ENCODE peak calls at places on chromosome 2, in nine cellular contexts. Y, L, D, P, V, X, B, S and K are unnamed samples.

GRCh38 chr2:53770264-53770663 is 2.7 kb downstream of the CHAC2 start:
- DNase-seq in X (peak), L (no peak), D (no peak), V (no peak), B (no peak), P (no peak), S (no peak), Y (no peak), K (no peak)

GRCh38 chr2:239113164-239113563 is 265.3 kb downstream of the TWIST2 start:
- DNase-seq in S (no peak), P (peak), V (no peak), X (no peak), L (peak), B (no peak), D (peak), Y (no peak), K (peak)

GRCh38 chr2:113179446-113180045 is 5.8 kb downstream of the PSD4 start:
- DNase-seq in D (no peak), L (no peak), V (no peak), S (no peak), Y (peak), X (no peak), P (no peak), B (no peak), K (no peak)

GRCh38 chr2:45820048-45820447 is 168.6 kb downstream of the PRKCE start:
- DNase-seq in D (no peak), B (no peak), L (no peak), S (no peak), Y (no peak), X (no peak), P (no peak), V (no peak), K (no peak)

GRCh38 chr2:226656367-226656766 is 143.3 kb downstream of the IRS1 start:
- DNase-seq in S (no peak), L (peak), B (no peak), X (no peak), D (no peak), V (no peak), Y (no peak), P (no peak), K (peak)

GRCh38 chr2:195312662-195313061 is 344.4 kb upstream of the SLC39A10 start:
- DNase-seq in B (no peak), S (no peak), X (no peak), V (no peak), L (no peak), D (no peak), P (no peak), Y (no peak), K (peak)

GRCh38 chr2:63880603-63881002 is 38.9 kb downstream of the UGP2 start:
- DNase-seq in V (no peak), L (no peak), B (no peak), D (no peak), X (no peak), Y (no peak), P (no peak), S (no peak), K (no peak)

GRCh38 chr2:138324068-138324771 is 177.3 kb upstream of the SPOPL start:
- DNase-seq in P (no peak), L (no peak), S (no peak), B (no peak), Y (no peak), X (peak), D (no peak), V (no peak), K (no peak)

GRCh38 chr2:76320716-76321115 is 610.0 kb upstream of the GCFC2 start:
- DNase-seq in X (no peak), B (no peak), D (no peak), P (no peak), L (no peak), Y (no peak), V (no peak), S (no peak), K (no peak)

GRCh38 chr2:96788393-96789244 is 27.4 kb upstream of the CNNM3 start:
- DNase-seq in X (no peak), S (no peak), Y (peak), P (no peak), D (peak), L (no peak), B (no peak), V (peak), K (peak)

GRCh38 chr2:27216416-27217137 is 592 bp upstream of the CAD start:
- DNase-seq in S (no peak), X (no peak), B (no peak), L (no peak), P (no peak), D (no peak), V (no peak), Y (no peak), K (no peak)

GRCh38 chr2:174325932-174326879 is 8.5 kb upstream of the SP9 start:
- DNase-seq in V (no peak), D (peak), P (peak), L (peak), S (no peak), X (no peak), B (peak), Y (peak), K (peak)

GRCh38 chr2:171165967-171166327 is 5.3 kb upstream of the TLK1 start:
- DNase-seq in L (no peak), D (no peak), B (no peak), X (no peak), P (no peak), S (no peak), V (no peak), Y (no peak), K (no peak)

GRCh38 chr2:126664234-126664633 is 8.3 kb downstream of the GYPC start:
- DNase-seq in L (no peak), Y (no peak), D (peak), B (no peak), V (no peak), S (no peak), P (no peak), X (no peak), K (no peak)

GRCh38 chr2:29688429-29688828 is 233.0 kb downstream of the ALK start:
- DNase-seq in B (no peak), Y (no peak), L (no peak), X (no peak), P (no peak), S (no peak), D (no peak), V (no peak), K (no peak)

GRCh38 chr2:124261456-124261855 is 236.4 kb downstream of the CNTNAP5 start:
- DNase-seq in S (no peak), V (no peak), D (no peak), P (no peak), L (no peak), X (no peak), Y (no peak), B (no peak), K (no peak)

GRCh38 chr2:40341198-40341597 is 110.7 kb downstream of the SLC8A1 start:
- DNase-seq in L (no peak), D (no peak), P (no peak), B (no peak), Y (no peak), V (no peak), X (peak), S (no peak), K (no peak)

GRCh38 chr2:171160119-171160629 is 519 bp downstream of the TLK1 start:
- DNase-seq in D (peak), P (peak), Y (peak), X (peak), V (peak), S (no peak), B (peak), L (peak), K (peak)

GRCh38 chr2:150468350-150468960 is 19.0 kb downstream of the RND3 start:
- DNase-seq in Y (no peak), D (no peak), V (no peak), S (no peak), X (no peak), B (no peak), P (no peak), L (peak), K (peak)

GRCh38 chr2:36885605-36886004 is 80.7 kb downstream of the STRN start:
- DNase-seq in Y (no peak), X (no peak), L (no peak), V (no peak), B (no peak), S (no peak), P (no peak), D (no peak), K (no peak)

GRCh38 chr2:234202601-234203000 is 152.1 kb downstream of the SPP2 start:
- DNase-seq in L (no peak), S (no peak), V (no peak), B (no peak), D (no peak), Y (no peak), X (no peak), P (no peak), K (no peak)

GRCh38 chr2:52936029-52936428 is 831.6 kb upstream of the CHAC2 start:
- DNase-seq in Y (no peak), X (no peak), B (no peak), S (no peak), L (peak), D (no peak), V (no peak), P (no peak), K (no peak)

GRCh38 chr2:31300309-31300708 is 66.4 kb downstream of the EHD3 start:
- DNase-seq in X (peak), P (no peak), L (no peak), S (no peak), D (no peak), Y (no peak), V (no peak), B (no peak), K (no peak)

GRCh38 chr2:96342085-96342484 is 6.5 kb downstream of the NCAPH start:
- DNase-seq in S (peak), B (no peak), P (no peak), X (peak), L (peak), V (no peak), D (no peak), Y (no peak), K (peak)

GRCh38 chr2:80303825-80304521 is 579 bp downstream of the LRRTM1 start:
- DNase-seq in D (no peak), B (peak), P (no peak), S (no peak), X (no peak), V (no peak), Y (peak), L (no peak), K (no peak)

GRCh38 chr2:62114564-62114963 is 81.4 kb upstream of the B3GNT2 start:
- DNase-seq in V (no peak), S (no peak), D (no peak), L (no peak), B (no peak), Y (no peak), P (no peak), X (no peak), K (no peak)

GRCh38 chr2:16635796-16636699 is 29.6 kb downstream of the CYRIA start:
- DNase-seq in B (no peak), L (no peak), P (no peak), D (no peak), S (no peak), X (no peak), V (no peak), Y (no peak), K (no peak)

GRCh38 chr2:96150791-96151594 is 5.8 kb upstream of the DUSP2 start:
- DNase-seq in P (no peak), S (no peak), Y (no peak), L (no peak), X (no peak), B (no peak), D (no peak), V (no peak), K (no peak)

GRCh38 chr2:66427219-66427768 is 7.6 kb upstream of the MEIS1 start:
- DNase-seq in L (no peak), X (peak), V (no peak), Y (no peak), B (no peak), D (no peak), P (no peak), S (no peak), K (no peak)

GRCh38 chr2:234954551-234954992 is 2.8 kb downstream of the SH3BP4 start:
- DNase-seq in D (no peak), B (no peak), V (no peak), L (no peak), S (no peak), Y (peak), P (peak), X (no peak), K (peak)

GRCh38 chr2:149290662-149291061 is 39.7 kb upstream of the LYPD6 start:
- DNase-seq in D (no peak), L (no peak), X (no peak), S (no peak), P (no peak), B (no peak), V (no peak), Y (no peak), K (no peak)

GRCh38 chr2:7083580-7084509 is 166.6 kb downstream of the RNF144A start:
- DNase-seq in V (no peak), X (peak), S (no peak), Y (no peak), B (no peak), L (peak), D (no peak), P (no peak), K (peak)

GRCh38 chr2:166373951-166374350 is 1.8 kb downstream of the SCN9A start:
- DNase-seq in D (peak), B (no peak), V (no peak), L (peak), Y (no peak), P (no peak), S (peak), X (peak), K (peak)

GRCh38 chr2:73008261-73009159 is 63.0 kb downstream of the SFXN5 start:
- DNase-seq in D (no peak), V (no peak), Y (peak), B (no peak), L (no peak), X (no peak), S (no peak), P (no peak), K (no peak)

GRCh38 chr2:103401621-103402020 is 639.8 kb downstream of the TMEM182 start:
- DNase-seq in V (no peak), Y (no peak), P (no peak), D (no peak), X (no peak), L (peak), S (no peak), B (no peak), K (no peak)

GRCh38 chr2:149394864-149395263 is 64.5 kb downstream of the LYPD6 start:
- DNase-seq in V (no peak), Y (no peak), S (no peak), D (no peak), X (peak), L (no peak), B (no peak), P (no peak), K (no peak)

GRCh38 chr2:82215212-82215611 is 1910.7 kb upstream of the LRRTM1 start:
- DNase-seq in Y (no peak), X (no peak), B (peak), S (no peak), L (no peak), V (no peak), D (no peak), P (no peak), K (no peak)

DNA sequence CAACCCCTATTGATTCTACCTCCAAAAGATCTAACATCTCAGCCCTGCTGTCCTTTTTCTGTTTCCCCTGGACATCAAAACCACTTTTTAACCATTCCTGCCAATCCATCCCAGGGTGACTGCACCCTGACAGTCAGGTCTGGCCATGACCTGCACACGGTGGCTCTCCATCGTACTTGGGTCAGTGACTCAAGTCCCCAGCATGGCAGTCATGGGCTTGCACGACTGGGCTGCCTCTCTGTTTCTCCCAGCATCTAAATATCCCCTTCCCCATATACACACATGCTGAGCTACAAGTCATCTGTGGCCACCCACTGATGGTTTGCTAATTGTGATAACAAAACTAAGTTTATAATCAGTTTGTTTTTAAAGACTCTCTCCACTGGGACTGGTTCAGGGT is 6.6 kb downstream of the NCK2 start:
- DNase-seq in X (no peak), V (no peak), L (no peak), S (no peak), Y (no peak), P (no peak), D (no peak), B (no peak), K (no peak)
- H3K4me3 ChIP-seq in X (no peak), V (no peak), L (no peak), S (no peak), Y (no peak), P (no peak), D (no peak), B (no peak), K (no peak)

GRCh38 chr2:230913406-230913805 is 11.6 kb downstream of the GPR55 start:
- DNase-seq in V (no peak), X (no peak), Y (no peak), S (no peak), P (no peak), L (peak), D (peak), B (no peak), K (peak)
- TF ChIP-seq CTCF in V (peak), X (peak), Y (peak), S (peak), P (no peak), L (peak), D (peak), B (no peak), K (peak)

GRCh38 chr2:135776367-135776766 is 34.7 kb downstream of the UBXN4 start:
- DNase-seq in X (no peak), P (no peak), V (no peak), D (no peak), L (no peak), S (no peak), Y (no peak), B (peak), K (no peak)

GRCh38 chr2:135783416-135783815 is 41.8 kb downstream of the UBXN4 start:
- DNase-seq in B (no peak), L (no peak), S (no peak), D (no peak), Y (no peak), X (no peak), V (no peak), P (no peak), K (no peak)

GRCh38 chr2:135785032-135785431 is 43.4 kb downstream of the UBXN4 start:
- DNase-seq in B (no peak), L (no peak), D (no peak), S (no peak), V (no peak), X (no peak), P (no peak), Y (no peak), K (peak)

GRCh38 chr2:135782231-135782630 is 40.6 kb downstream of the UBXN4 start:
- DNase-seq in L (no peak), S (no peak), Y (no peak), X (no peak), B (no peak), P (no peak), D (no peak), V (no peak), K (no peak)
- H3K4me3 ChIP-seq in L (no peak), S (no peak), Y (no peak), X (no peak), B (no peak), P (no peak), D (no peak), V (no peak), K (no peak)

GRCh38 chr2:5766051-5766450 is 73.9 kb downstream of the SOX11 start:
- DNase-seq in B (no peak), L (peak), P (no peak), Y (no peak), X (no peak), D (no peak), V (no peak), S (no peak), K (peak)

DNA sequence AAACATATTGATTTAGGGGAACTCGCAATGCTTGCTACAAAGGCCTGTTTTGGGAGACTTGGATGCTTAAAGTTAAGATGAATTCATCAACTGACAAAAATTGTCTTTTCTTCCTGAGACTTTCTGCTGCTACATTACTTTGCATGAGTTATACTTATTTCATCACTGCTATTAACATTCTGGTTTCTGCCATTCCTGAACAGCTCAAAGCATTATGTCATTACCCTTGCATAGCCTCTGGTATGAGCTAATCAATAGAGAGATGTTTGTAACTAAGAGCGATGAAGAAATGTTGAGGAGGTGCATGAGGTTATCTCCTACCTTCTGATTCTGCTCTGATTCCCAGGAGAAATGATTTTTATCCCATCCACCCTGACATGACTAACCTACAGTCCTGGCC is 74.4 kb downstream of the SOX11 start:
- DNase-seq in V (no peak), X (no peak), L (peak), P (no peak), S (no peak), Y (no peak), B (no peak), D (no peak), K (no peak)
- TF ChIP-seq CTCF in V (no peak), X (no peak), L (no peak), P (no peak), S (no peak), Y (no peak), B (no peak), D (no peak), K (no peak)

DNA sequence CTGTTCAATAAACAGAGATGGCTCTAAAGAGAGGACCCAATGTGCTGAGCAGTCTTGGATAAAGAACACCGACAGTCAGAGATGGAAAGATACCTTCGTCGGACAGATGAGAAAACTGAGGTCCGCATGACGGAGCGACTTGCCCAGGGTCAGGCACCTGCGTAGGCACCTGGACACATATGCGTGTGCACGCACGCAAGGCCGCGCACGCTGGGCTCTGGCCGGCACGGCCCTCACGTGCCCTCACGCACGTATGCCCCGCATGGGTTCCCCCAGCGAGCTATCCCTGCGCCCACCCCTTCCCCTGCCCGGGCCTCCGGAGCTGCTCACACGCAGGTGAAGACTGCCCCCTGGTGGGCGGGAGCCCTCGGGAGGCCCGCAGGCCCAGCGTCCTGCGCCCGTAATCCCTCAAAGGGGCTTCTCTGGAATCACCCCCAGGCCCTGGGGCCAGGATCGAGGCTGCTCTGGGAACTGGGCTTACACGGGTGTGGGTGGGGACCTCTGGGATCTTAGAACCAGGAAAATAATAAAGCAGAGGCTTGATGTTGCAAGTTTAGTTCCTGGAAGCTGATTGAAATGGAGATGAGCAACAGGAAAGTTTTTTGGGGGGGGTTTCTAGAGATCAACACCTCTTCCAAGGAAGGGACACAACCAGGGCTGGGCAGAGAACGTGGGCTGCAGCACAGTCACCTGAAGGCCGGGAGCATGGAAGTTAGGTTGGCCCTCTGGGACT is 246.3 kb downstream of the TNS1 start:
- DNase-seq in L (peak), X (peak), S (no peak), V (peak), Y (peak), B (peak), P (peak), D (peak), K (peak)
- H3K4me3 ChIP-seq in L (no peak), X (no peak), S (no peak), V (no peak), Y (no peak), B (peak), P (peak), D (peak), K (no peak)

DNA sequence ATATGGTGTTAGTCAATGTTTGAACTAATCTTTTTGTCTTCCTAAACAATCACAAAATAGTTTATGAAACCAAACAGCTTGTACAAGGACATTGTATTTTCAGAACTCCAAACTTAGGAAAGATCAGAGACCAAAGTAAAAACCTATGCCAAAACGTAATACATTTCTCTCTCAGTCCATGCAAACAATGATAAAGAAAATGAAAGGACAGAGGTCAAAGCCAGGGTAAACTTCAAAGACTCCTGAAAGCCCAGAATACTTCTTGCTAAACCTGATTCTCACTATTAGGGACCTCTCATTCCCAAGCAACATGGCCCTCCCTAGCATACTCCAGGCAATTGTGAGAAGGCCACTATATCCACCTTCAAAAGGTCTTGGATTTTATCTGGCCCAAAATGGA is 105.1 kb upstream of the GALNT5 start:
- DNase-seq in Y (no peak), P (no peak), D (no peak), B (no peak), X (no peak), V (no peak), S (no peak), L (no peak), K (no peak)
- TF ChIP-seq CTCF in Y (no peak), P (no peak), D (no peak), B (no peak), X (no peak), V (no peak), S (no peak), L (no peak), K (no peak)

GRCh38 chr2:23720705-23721453 is 206.0 kb downstream of the ATAD2B start:
- DNase-seq in P (no peak), X (peak), B (no peak), S (no peak), Y (no peak), V (no peak), L (no peak), D (no peak), K (no peak)
- H3K4me3 ChIP-seq in P (no peak), X (no peak), B (no peak), S (no peak), Y (no peak), V (no peak), L (no peak), D (no peak), K (no peak)